ENCODE peak calls at places on chromosomes 1 and 21, in five cellular contexts. One of them, this sample, is unnamed.

GRCh38 chr1:79353224-79353623 is 346.7 kb upstream of the ADGRL4 start:
- DNase-seq in fibroblast of the conjunctiva: peak
- DNase-seq in KBM-7: peak
- DNase-seq in cardiac fibroblast: peak
- DNase-seq in dorsolateral prefrontal cortex: no peak
- DNase-seq in this sample: peak

GRCh38 chr1:12167493-12168429 is 970 bp downstream of the TNFRSF1B start:
- DNase-seq in fibroblast of the conjunctiva: no peak
- DNase-seq in KBM-7: peak
- DNase-seq in cardiac fibroblast: no peak
- DNase-seq in dorsolateral prefrontal cortex: no peak
- DNase-seq in this sample: peak

GRCh38 chr1:50976890-50977574 is 7.0 kb downstream of the CDKN2C start:
- DNase-seq in fibroblast of the conjunctiva: no peak
- DNase-seq in KBM-7: peak
- DNase-seq in cardiac fibroblast: peak
- DNase-seq in dorsolateral prefrontal cortex: no peak
- DNase-seq in this sample: peak

GRCh38 chr1:37479255-37480124 is 5.1 kb downstream of the ZC3H12A start:
- DNase-seq in fibroblast of the conjunctiva: peak
- DNase-seq in KBM-7: peak
- DNase-seq in cardiac fibroblast: peak
- DNase-seq in dorsolateral prefrontal cortex: peak
- DNase-seq in this sample: peak

GRCh38 chr21:25283720-25284119 is 323.6 kb downstream of the MRPL39 start:
- DNase-seq in fibroblast of the conjunctiva: peak
- DNase-seq in KBM-7: peak
- DNase-seq in cardiac fibroblast: peak
- DNase-seq in dorsolateral prefrontal cortex: no peak
- DNase-seq in this sample: no peak

GRCh38 chr1:219801433-219801832 is 126.9 kb downstream of the SLC30A10 start:
- DNase-seq in fibroblast of the conjunctiva: no peak
- DNase-seq in KBM-7: no peak
- DNase-seq in cardiac fibroblast: no peak
- DNase-seq in dorsolateral prefrontal cortex: no peak
- DNase-seq in this sample: no peak

GRCh38 chr21:45412909-45413581 is 8.1 kb downstream of the COL18A1 start:
- DNase-seq in fibroblast of the conjunctiva: no peak
- DNase-seq in KBM-7: no peak
- DNase-seq in cardiac fibroblast: no peak
- DNase-seq in dorsolateral prefrontal cortex: no peak
- DNase-seq in this sample: no peak

GRCh38 chr1:59967141-59967697 is 40.6 kb upstream of the CYP2J2 start:
- DNase-seq in fibroblast of the conjunctiva: no peak
- DNase-seq in KBM-7: no peak
- DNase-seq in cardiac fibroblast: no peak
- DNase-seq in dorsolateral prefrontal cortex: no peak
- DNase-seq in this sample: no peak

GRCh38 chr1:41496080-41497055 is 11.9 kb upstream of the EDN2 start:
- DNase-seq in fibroblast of the conjunctiva: peak
- DNase-seq in KBM-7: peak
- DNase-seq in cardiac fibroblast: peak
- DNase-seq in dorsolateral prefrontal cortex: peak
- DNase-seq in this sample: peak

GRCh38 chr1:167829868-167830267 is 84.1 kb downstream of the ADCY10 start:
- DNase-seq in fibroblast of the conjunctiva: no peak
- DNase-seq in KBM-7: no peak
- DNase-seq in cardiac fibroblast: peak
- DNase-seq in dorsolateral prefrontal cortex: no peak
- DNase-seq in this sample: peak

GRCh38 chr1:15707239-15707940 is 23.3 kb downstream of the PLEKHM2 start:
- DNase-seq in fibroblast of the conjunctiva: no peak
- DNase-seq in KBM-7: no peak
- DNase-seq in cardiac fibroblast: no peak
- DNase-seq in dorsolateral prefrontal cortex: no peak
- DNase-seq in this sample: no peak

GRCh38 chr21:24204641-24205040 is 1402.6 kb downstream of the MRPL39 start:
- DNase-seq in fibroblast of the conjunctiva: no peak
- DNase-seq in KBM-7: no peak
- DNase-seq in cardiac fibroblast: no peak
- DNase-seq in dorsolateral prefrontal cortex: no peak
- DNase-seq in this sample: no peak

GRCh38 chr1:244322791-244323521 is 128.8 kb downstream of the ADSS2 start:
- DNase-seq in fibroblast of the conjunctiva: peak
- DNase-seq in KBM-7: peak
- DNase-seq in cardiac fibroblast: peak
- DNase-seq in dorsolateral prefrontal cortex: no peak
- DNase-seq in this sample: peak

GRCh38 chr1:182917386-182917785 is 35.6 kb downstream of the SHCBP1L start:
- DNase-seq in fibroblast of the conjunctiva: no peak
- DNase-seq in KBM-7: no peak
- DNase-seq in cardiac fibroblast: peak
- DNase-seq in dorsolateral prefrontal cortex: no peak
- DNase-seq in this sample: no peak

GRCh38 chr1:13828454-13829151 is 128.6 kb downstream of the PRDM2 start:
- DNase-seq in fibroblast of the conjunctiva: no peak
- DNase-seq in KBM-7: no peak
- DNase-seq in cardiac fibroblast: peak
- DNase-seq in dorsolateral prefrontal cortex: no peak
- DNase-seq in this sample: no peak

GRCh38 chr1:94100129-94100784 is 20.7 kb downstream of the ABCA4 start:
- DNase-seq in fibroblast of the conjunctiva: no peak
- DNase-seq in KBM-7: no peak
- DNase-seq in cardiac fibroblast: no peak
- DNase-seq in dorsolateral prefrontal cortex: no peak
- DNase-seq in this sample: no peak

GRCh38 chr1:69269491-69269890 is 298.2 kb upstream of the LRRC7 start:
- DNase-seq in fibroblast of the conjunctiva: no peak
- DNase-seq in KBM-7: no peak
- DNase-seq in cardiac fibroblast: no peak
- DNase-seq in dorsolateral prefrontal cortex: no peak
- DNase-seq in this sample: no peak

GRCh38 chr1:154808909-154809262 is 61.2 kb downstream of the KCNN3 start:
- DNase-seq in fibroblast of the conjunctiva: no peak
- DNase-seq in KBM-7: no peak
- DNase-seq in cardiac fibroblast: no peak
- DNase-seq in dorsolateral prefrontal cortex: no peak
- DNase-seq in this sample: no peak

GRCh38 chr1:182681516-182681915 is 2.9 kb downstream of the RGS8 start:
- DNase-seq in fibroblast of the conjunctiva: no peak
- DNase-seq in KBM-7: no peak
- DNase-seq in cardiac fibroblast: no peak
- DNase-seq in dorsolateral prefrontal cortex: no peak
- DNase-seq in this sample: no peak

GRCh38 chr1:171220551-171221175 is 27.6 kb upstream of the FMO1 start:
- DNase-seq in fibroblast of the conjunctiva: peak
- DNase-seq in KBM-7: no peak
- DNase-seq in cardiac fibroblast: peak
- DNase-seq in dorsolateral prefrontal cortex: no peak
- DNase-seq in this sample: no peak

GRCh38 chr1:5640845-5641244 is 351.4 kb downstream of the NPHP4 start:
- DNase-seq in fibroblast of the conjunctiva: no peak
- DNase-seq in KBM-7: peak
- DNase-seq in cardiac fibroblast: no peak
- DNase-seq in dorsolateral prefrontal cortex: no peak
- DNase-seq in this sample: no peak

GRCh38 chr1:172549621-172550280 is 16.8 kb downstream of the SUCO start:
- DNase-seq in fibroblast of the conjunctiva: no peak
- DNase-seq in KBM-7: no peak
- DNase-seq in cardiac fibroblast: peak
- DNase-seq in dorsolateral prefrontal cortex: no peak
- DNase-seq in this sample: no peak

GRCh38 chr1:72567511-72567910 is 285.2 kb upstream of the NEGR1 start:
- DNase-seq in fibroblast of the conjunctiva: no peak
- DNase-seq in KBM-7: no peak
- DNase-seq in cardiac fibroblast: peak
- DNase-seq in dorsolateral prefrontal cortex: no peak
- DNase-seq in this sample: no peak

GRCh38 chr1:19828546-19828945 is 13.5 kb upstream of the RNF186 start:
- DNase-seq in fibroblast of the conjunctiva: no peak
- DNase-seq in KBM-7: no peak
- DNase-seq in cardiac fibroblast: peak
- DNase-seq in dorsolateral prefrontal cortex: no peak
- DNase-seq in this sample: no peak

GRCh38 chr1:116115476-116115875 is 4.3 kb downstream of the MAB21L3 start:
- DNase-seq in fibroblast of the conjunctiva: peak
- DNase-seq in KBM-7: no peak
- DNase-seq in cardiac fibroblast: peak
- DNase-seq in dorsolateral prefrontal cortex: no peak
- DNase-seq in this sample: no peak

GRCh38 chr21:30102881-30103280 is 63.7 kb downstream of the CLDN17 start:
- DNase-seq in fibroblast of the conjunctiva: no peak
- DNase-seq in KBM-7: no peak
- DNase-seq in cardiac fibroblast: no peak
- DNase-seq in dorsolateral prefrontal cortex: no peak
- DNase-seq in this sample: no peak

GRCh38 chr1:197671920-197672319 is 103.4 kb downstream of the DENND1B start:
- DNase-seq in fibroblast of the conjunctiva: no peak
- DNase-seq in KBM-7: no peak
- DNase-seq in cardiac fibroblast: no peak
- DNase-seq in dorsolateral prefrontal cortex: no peak
- DNase-seq in this sample: no peak

GRCh38 chr1:245014247-245015029 is 140.3 kb upstream of the KIF26B start:
- DNase-seq in fibroblast of the conjunctiva: no peak
- DNase-seq in KBM-7: no peak
- DNase-seq in cardiac fibroblast: no peak
- DNase-seq in dorsolateral prefrontal cortex: no peak
- DNase-seq in this sample: no peak

GRCh38 chr1:73980324-73981040 is 217.5 kb downstream of the LRRIQ3 start:
- DNase-seq in fibroblast of the conjunctiva: no peak
- DNase-seq in KBM-7: no peak
- DNase-seq in cardiac fibroblast: peak
- DNase-seq in dorsolateral prefrontal cortex: no peak
- DNase-seq in this sample: peak

GRCh38 chr1:240691521-240692338 is 79.8 kb upstream of the GREM2 start:
- DNase-seq in fibroblast of the conjunctiva: peak
- DNase-seq in KBM-7: peak
- DNase-seq in cardiac fibroblast: peak
- DNase-seq in dorsolateral prefrontal cortex: peak
- DNase-seq in this sample: no peak

GRCh38 chr1:221809101-221810029 is 67.5 kb upstream of the DUSP10 start:
- DNase-seq in fibroblast of the conjunctiva: no peak
- DNase-seq in KBM-7: peak
- DNase-seq in cardiac fibroblast: no peak
- DNase-seq in dorsolateral prefrontal cortex: no peak
- DNase-seq in this sample: peak

GRCh38 chr1:42952353-42953001 is 6.2 kb downstream of the SLC2A1 start:
- DNase-seq in fibroblast of the conjunctiva: no peak
- DNase-seq in KBM-7: no peak
- DNase-seq in cardiac fibroblast: no peak
- DNase-seq in dorsolateral prefrontal cortex: no peak
- DNase-seq in this sample: no peak

GRCh38 chr1:184890539-184890973 is 83.8 kb downstream of the NIBAN1 start:
- DNase-seq in fibroblast of the conjunctiva: no peak
- DNase-seq in KBM-7: no peak
- DNase-seq in cardiac fibroblast: peak
- DNase-seq in dorsolateral prefrontal cortex: no peak
- DNase-seq in this sample: no peak

GRCh38 chr1:19373206-19374126 is 61.3 kb downstream of the SLC66A1 start:
- DNase-seq in fibroblast of the conjunctiva: no peak
- DNase-seq in KBM-7: no peak
- DNase-seq in cardiac fibroblast: no peak
- DNase-seq in dorsolateral prefrontal cortex: no peak
- DNase-seq in this sample: no peak